ENCODE peak calls at places on chromosomes 12 and 14, in four cellular contexts. One of them, this sample, is unnamed.
A peak's percentile ranks its signal among the peaks of the same experiment; 100 is the strongest.

GRCh38 chr12:11555743-11556625 is 93.5 kb upstream of the ETV6 start:
- DNase-seq in cardiac muscle cell: no peak
- DNase-seq in body of pancreas: peak; percentile 47
- DNase-seq in AG10803: no peak
- DNase-seq in this sample: no peak

GRCh38 chr12:97446895-97447294 is 15.7 kb upstream of the RMST start:
- DNase-seq in cardiac muscle cell: no peak
- DNase-seq in body of pancreas: no peak
- DNase-seq in AG10803: no peak
- DNase-seq in this sample: no peak

GRCh38 chr14:58082491-58083098 is 69.4 kb downstream of the ARMH4 start:
- DNase-seq in cardiac muscle cell: no peak
- DNase-seq in body of pancreas: no peak
- DNase-seq in AG10803: peak; percentile 87
- DNase-seq in this sample: peak; percentile 76

GRCh38 chr12:84694111-84694510 is 218.5 kb downstream of the SLC6A15 start:
- DNase-seq in cardiac muscle cell: no peak
- DNase-seq in body of pancreas: no peak
- DNase-seq in AG10803: no peak
- DNase-seq in this sample: no peak

GRCh38 chr14:21680072-21680471 is 6.5 kb upstream of the OR4E1 start:
- DNase-seq in cardiac muscle cell: no peak
- DNase-seq in body of pancreas: no peak
- DNase-seq in AG10803: no peak
- DNase-seq in this sample: no peak

GRCh38 chr12:116406529-116406928 is 129.0 kb upstream of the MED13L start:
- DNase-seq in cardiac muscle cell: peak; percentile 69
- DNase-seq in body of pancreas: peak; percentile 61
- DNase-seq in AG10803: peak; percentile 94
- DNase-seq in this sample: peak; percentile 47

GRCh38 chr14:85234626-85235025 is 295.3 kb upstream of the FLRT2 start:
- DNase-seq in cardiac muscle cell: no peak
- DNase-seq in body of pancreas: no peak
- DNase-seq in AG10803: no peak
- DNase-seq in this sample: no peak

GRCh38 chr14:62117718-62118164 is 355.5 kb downstream of the SNAPC1 start:
- DNase-seq in cardiac muscle cell: peak; percentile 9
- DNase-seq in body of pancreas: no peak
- DNase-seq in AG10803: peak; percentile 2
- DNase-seq in this sample: no peak

GRCh38 chr14:69763761-69764510 is 3.0 kb upstream of the SRSF5 start:
- DNase-seq in cardiac muscle cell: no peak
- DNase-seq in body of pancreas: no peak
- DNase-seq in AG10803: no peak
- DNase-seq in this sample: no peak

GRCh38 chr12:3718100-3718499 is 34.8 kb downstream of the CRACR2A start:
- DNase-seq in cardiac muscle cell: no peak
- DNase-seq in body of pancreas: no peak
- DNase-seq in AG10803: no peak
- DNase-seq in this sample: no peak

GRCh38 chr14:105879503-105879866 is 353.1 kb downstream of the TMEM121 start:
- DNase-seq in cardiac muscle cell: no peak
- DNase-seq in body of pancreas: no peak
- DNase-seq in AG10803: no peak
- DNase-seq in this sample: no peak

GRCh38 chr12:39905152-39905551 is 200.7 kb downstream of the SLC2A13 start:
- DNase-seq in cardiac muscle cell: no peak
- DNase-seq in body of pancreas: peak; percentile 32
- DNase-seq in AG10803: peak; percentile 87
- DNase-seq in this sample: no peak

GRCh38 chr14:89927466-89927865 is 27.1 kb downstream of the EFCAB11 start:
- DNase-seq in cardiac muscle cell: no peak
- DNase-seq in body of pancreas: no peak
- DNase-seq in AG10803: no peak
- DNase-seq in this sample: no peak

GRCh38 chr12:114668151-114668891 is 15.7 kb downstream of the TBX3 start:
- DNase-seq in cardiac muscle cell: peak; percentile 92
- DNase-seq in body of pancreas: peak; percentile 82
- DNase-seq in AG10803: peak; percentile 79
- DNase-seq in this sample: peak; percentile 85

GRCh38 chr12:126093911-126094310 is 1028.7 kb downstream of the AACS start:
- DNase-seq in cardiac muscle cell: peak; percentile 31
- DNase-seq in body of pancreas: no peak
- DNase-seq in AG10803: no peak
- DNase-seq in this sample: peak; percentile 14

GRCh38 chr14:29271669-29272068 is 505.1 kb downstream of the FOXG1 start:
- DNase-seq in cardiac muscle cell: no peak
- DNase-seq in body of pancreas: no peak
- DNase-seq in AG10803: no peak
- DNase-seq in this sample: no peak

GRCh38 chr14:85531594-85532391 is 1.8 kb downstream of the FLRT2 start:
- DNase-seq in cardiac muscle cell: peak; percentile 53
- DNase-seq in body of pancreas: peak; percentile 72
- DNase-seq in AG10803: peak; percentile 88
- DNase-seq in this sample: peak; percentile 54

This sample was measured in Caki2.